ENCODE peak calls at places on chromosome 16, in eight cellular contexts. One of them, this sample, is unnamed.

GRCh38 chr16:87333101-87333500 is 15.9 kb upstream of the C16orf95 start:
- DNase-seq in NCI-H524: no peak
- DNase-seq in H9: no peak
- DNase-seq in COR-L47: no peak
- DNase-seq in RCC 7860: no peak
- DNase-seq in NB4: no peak
- DNase-seq in MM.1S: no peak
- DNase-seq in MCF 10A: no peak
- DNase-seq in this sample: no peak

GRCh38 chr16:67181346-67181745 is 2.4 kb downstream of the MATCAP1 start:
- DNase-seq in MM.1S: no peak
- DNase-seq in NCI-H524: no peak
- DNase-seq in RCC 7860: no peak
- DNase-seq in H9: no peak
- DNase-seq in NB4: no peak
- DNase-seq in COR-L47: no peak
- DNase-seq in MCF 10A: peak; percentile 74
- DNase-seq in this sample: no peak

GRCh38 chr16:17963185-17963836 is 373.2 kb downstream of the NPIPA8 start:
- DNase-seq in MCF 10A: no peak
- DNase-seq in COR-L47: no peak
- DNase-seq in RCC 7860: no peak
- DNase-seq in NCI-H524: no peak
- DNase-seq in H9: no peak
- DNase-seq in NB4: no peak
- DNase-seq in MM.1S: no peak
- DNase-seq in this sample: no peak

GRCh38 chr16:84115919-84116719 is 623 bp downstream of the MBTPS1 start:
- DNase-seq in NCI-H524: no peak
- DNase-seq in MM.1S: peak; percentile 38
- DNase-seq in MCF 10A: peak; percentile 52
- DNase-seq in NB4: peak; percentile 70
- DNase-seq in RCC 7860: peak; percentile 20
- DNase-seq in COR-L47: no peak
- DNase-seq in H9: no peak
- DNase-seq in this sample: peak; percentile 65

GRCh38 chr16:48165961-48166578 is 10.3 kb upstream of the ABCC12 start:
- DNase-seq in NB4: no peak
- DNase-seq in MCF 10A: peak; percentile 57
- DNase-seq in RCC 7860: no peak
- DNase-seq in NCI-H524: no peak
- DNase-seq in MM.1S: no peak
- DNase-seq in H9: no peak
- DNase-seq in COR-L47: no peak
- DNase-seq in this sample: no peak

GRCh38 chr16:69307856-69308255 is 3.3 kb upstream of the VPS4A start:
- DNase-seq in NCI-H524: no peak
- DNase-seq in COR-L47: no peak
- DNase-seq in H9: no peak
- DNase-seq in NB4: no peak
- DNase-seq in MCF 10A: no peak
- DNase-seq in MM.1S: no peak
- DNase-seq in RCC 7860: no peak
- DNase-seq in this sample: no peak

GRCh38 chr16:25020112-25020591 is 5.0 kb upstream of the ARHGAP17 start:
- DNase-seq in RCC 7860: no peak
- DNase-seq in MM.1S: no peak
- DNase-seq in H9: no peak
- DNase-seq in COR-L47: no peak
- DNase-seq in NB4: no peak
- DNase-seq in NCI-H524: no peak
- DNase-seq in MCF 10A: no peak
- DNase-seq in this sample: no peak

GRCh38 chr16:67678354-67679023 is 11.9 kb downstream of the C16orf86 start:
- DNase-seq in NCI-H524: no peak
- DNase-seq in MCF 10A: no peak
- DNase-seq in NB4: no peak
- DNase-seq in MM.1S: no peak
- DNase-seq in RCC 7860: no peak
- DNase-seq in H9: no peak
- DNase-seq in COR-L47: no peak
- DNase-seq in this sample: no peak

GRCh38 chr16:85613609-85614337 is 651 bp downstream of the GSE1 start:
- DNase-seq in H9: peak; percentile 75
- DNase-seq in MM.1S: no peak
- DNase-seq in RCC 7860: peak; percentile 41
- DNase-seq in MCF 10A: peak; percentile 39
- DNase-seq in NB4: peak; percentile 92
- DNase-seq in COR-L47: peak; percentile 85
- DNase-seq in NCI-H524: no peak
- DNase-seq in this sample: no peak